ENCODE peak calls at places on chromosomes 5 and 9, in seven cellular contexts. C, A, D, P, X, S and T are unnamed samples.
A peak's percentile ranks its signal among the peaks of the same experiment; 100 is the strongest.

GRCh38 chr9:7028591-7028990 is 270.8 kb downstream of the KDM4C start:
- DNase-seq in C (no peak), A (no peak), D (no peak), P (no peak), X (no peak), S (no peak), T (no peak)

GRCh38 chr9:93196095-93197055 is 12.4 kb downstream of the WNK2 start:
- DNase-seq in C (no peak), A (no peak), D (no peak), P (no peak), X (no peak), S (no peak), T (no peak)

GRCh38 chr5:74104469-74104868 is 478.5 kb downstream of the ARHGEF28 start:
- DNase-seq in C (no peak), A (no peak), D (no peak), P (no peak), X (no peak), S (no peak), T (no peak)

GRCh38 chr5:14048434-14048833 is 94.7 kb upstream of the TRIO start:
- DNase-seq in C (no peak), A (no peak), D (no peak), P (no peak), X (no peak), S (no peak), T (no peak)

GRCh38 chr5:33891731-33892418 is at the start of gene ADAMTS12:
- DNase-seq in C (no peak), A (peak; percentile 71), D (no peak), P (peak; percentile 54), X (no peak), S (peak; percentile 14), T (no peak)

GRCh38 chr9:27407966-27408365 is 111.0 kb upstream of the EQTN start:
- DNase-seq in C (no peak), A (no peak), D (no peak), P (no peak), X (no peak), S (no peak), T (no peak)

GRCh38 chr5:14671414-14671813 is 6.9 kb downstream of the OTULIN start:
- DNase-seq in C (peak; percentile 43), A (no peak), D (no peak), P (no peak), X (no peak), S (no peak), T (no peak)

GRCh38 chr5:111223790-111224560 is at the start of gene CAMK4:
- DNase-seq in C (no peak), A (peak; percentile 78), D (no peak), P (peak; percentile 91), X (peak; percentile 53), S (peak; percentile 87), T (peak; percentile 74)

GRCh38 chr5:14125262-14125661 is 17.9 kb upstream of the TRIO start:
- DNase-seq in C (no peak), A (no peak), D (no peak), P (no peak), X (no peak), S (no peak), T (no peak)

GRCh38 chr9:131284856-131285255 is 4.7 kb upstream of the PLPP7 start:
- DNase-seq in C (no peak), A (no peak), D (no peak), P (no peak), X (no peak), S (no peak), T (no peak)

GRCh38 chr5:107817951-107818350 is 147.2 kb upstream of the EFNA5 start:
- DNase-seq in C (no peak), A (no peak), D (no peak), P (no peak), X (no peak), S (no peak), T (no peak)

GRCh38 chr5:141402553-141403328 is at the start of gene PCDHGA9:
- DNase-seq in C (no peak), A (no peak), D (no peak), P (no peak), X (no peak), S (peak; percentile 73), T (no peak)

GRCh38 chr5:135950611-135951010 is 4.2 kb downstream of the LECT2 start:
- DNase-seq in C (no peak), A (no peak), D (no peak), P (no peak), X (no peak), S (no peak), T (no peak)

GRCh38 chr5:95959051-95959963 is 2.3 kb downstream of the ELL2 start:
- DNase-seq in C (no peak), A (no peak), D (no peak), P (peak; percentile 17), X (no peak), S (peak; percentile 11), T (no peak)

GRCh38 chr9:79611091-79611614 is 39.4 kb downstream of the TLE4 start:
- DNase-seq in C (no peak), A (peak; percentile 69), D (no peak), P (no peak), X (no peak), S (no peak), T (no peak)

GRCh38 chr5:133841831-133842750 is 126.3 kb downstream of the C5orf15 start:
- DNase-seq in C (no peak), A (no peak), D (no peak), P (no peak), X (no peak), S (no peak), T (no peak)

GRCh38 chr9:81250041-81250440 is 439.3 kb downstream of the TLE1 start:
- DNase-seq in C (no peak), A (no peak), D (no peak), P (no peak), X (no peak), S (no peak), T (no peak)

GRCh38 chr9:93110400-93110855 is 14.4 kb downstream of the CARD19 start:
- DNase-seq in C (no peak), A (no peak), D (no peak), P (peak; percentile 4), X (no peak), S (no peak), T (no peak)

GRCh38 chr5:140222416-140222815 is 47.4 kb downstream of the CYSTM1 start:
- DNase-seq in C (no peak), A (no peak), D (no peak), P (no peak), X (no peak), S (no peak), T (no peak)

GRCh38 chr5:149831492-149831891 is 101.4 kb downstream of the PPARGC1B start:
- DNase-seq in C (no peak), A (no peak), D (no peak), P (no peak), X (peak; percentile 22), S (peak; percentile 53), T (peak; percentile 45)

GRCh38 chr5:38257236-38258036 is 923 bp upstream of the EGFLAM start:
- DNase-seq in C (no peak), A (peak; percentile 32), D (no peak), P (peak; percentile 26), X (no peak), S (no peak), T (no peak)

GRCh38 chr9:105639936-105640335 is 22.3 kb upstream of the TAL2 start:
- DNase-seq in C (no peak), A (no peak), D (no peak), P (no peak), X (no peak), S (no peak), T (no peak)

GRCh38 chr9:77663754-77664153 is 15.6 kb upstream of the GNA14 start:
- DNase-seq in C (peak; percentile 41), A (no peak), D (no peak), P (no peak), X (no peak), S (peak; percentile 64), T (no peak)

GRCh38 chr5:39570418-39571027 is 145.7 kb upstream of the DAB2 start:
- DNase-seq in C (peak; percentile 38), A (peak; percentile 9), D (peak; percentile 58), P (no peak), X (no peak), S (peak; percentile 10), T (no peak)

GRCh38 chr5:169003721-169004481 is 297.0 kb downstream of the SLIT3 start:
- DNase-seq in C (no peak), A (no peak), D (no peak), P (no peak), X (no peak), S (no peak), T (no peak)

GRCh38 chr5:133111299-133111698 is 59.5 kb downstream of the HSPA4 start:
- DNase-seq in C (peak; percentile 51), A (peak; percentile 83), D (peak; percentile 47), P (peak; percentile 85), X (peak; percentile 42), S (peak; percentile 91), T (peak; percentile 78)